ENCODE peak calls at places on chromosome 2, in nine cellular contexts. P is A549, F is stomach, T is breast epithelium, Y is sigmoid colon, A is endothelial cell of umbilical vein, Z is uterus, U is HCT116, J is thyroid gland. H is an unnamed sample.

GRCh38 chr2:25078171-25079049 is 36.5 kb downstream of the EFR3B start:
- DNase-seq in P (peak), F (no peak), T (no peak), Y (peak), A (peak), Z (peak), U (peak), J (peak), H (no peak)

GRCh38 chr2:185942855-185943254 is 204.3 kb downstream of the FSIP2 start:
- DNase-seq in P (no peak), F (no peak), T (no peak), Y (no peak), A (no peak), Z (no peak), U (no peak), J (no peak), H (no peak)

GRCh38 chr2:127080226-127080940 is 26.6 kb downstream of the BIN1 start:
- DNase-seq in P (no peak), F (peak), T (no peak), Y (no peak), A (no peak), Z (no peak), U (no peak), J (no peak), H (peak)

GRCh38 chr2:20429528-20429927 is 17.3 kb upstream of the RHOB start:
- DNase-seq in P (no peak), F (peak), T (no peak), Y (no peak), A (no peak), Z (no peak), U (no peak), J (no peak), H (peak)

GRCh38 chr2:209499071-209499470 is 75.2 kb downstream of the MAP2 start:
- DNase-seq in P (peak), F (no peak), T (no peak), Y (no peak), A (no peak), Z (no peak), U (no peak), J (no peak), H (no peak)

GRCh38 chr2:19504400-19505198 is 146.2 kb upstream of the OSR1 start:
- DNase-seq in P (peak), F (no peak), T (no peak), Y (no peak), A (no peak), Z (no peak), U (no peak), J (no peak), H (no peak)

GRCh38 chr2:10432315-10433181 is 15.6 kb downstream of the ODC1 start:
- DNase-seq in P (no peak), F (peak), T (no peak), Y (no peak), A (peak), Z (no peak), U (no peak), J (peak), H (peak)

GRCh38 chr2:60735496-60736250 is 20.4 kb upstream of the PAPOLG start:
- DNase-seq in P (no peak), F (no peak), T (no peak), Y (no peak), A (no peak), Z (no peak), U (no peak), J (peak), H (peak)

GRCh38 chr2:63344575-63345284 is 243.5 kb downstream of the WDPCP start:
- DNase-seq in P (no peak), F (no peak), T (no peak), Y (no peak), A (no peak), Z (no peak), U (no peak), J (no peak), H (no peak)

GRCh38 chr2:190486037-190486623 is 48.4 kb downstream of the NEMP2 start:
- DNase-seq in P (no peak), F (no peak), T (no peak), Y (no peak), A (no peak), Z (no peak), U (no peak), J (no peak), H (no peak)

GRCh38 chr2:28326873-28327495 is 65.7 kb upstream of the FOSL2 start:
- DNase-seq in P (no peak), F (no peak), T (no peak), Y (peak), A (no peak), Z (no peak), U (no peak), J (no peak), H (no peak)

GRCh38 chr2:7951490-7951889 is 730.4 kb upstream of the ID2 start:
- DNase-seq in P (no peak), F (no peak), T (no peak), Y (no peak), A (no peak), Z (no peak), U (no peak), J (no peak), H (no peak)

GRCh38 chr2:108477062-108477461 is 28.1 kb downstream of the GCC2 start:
- DNase-seq in P (no peak), F (no peak), T (no peak), Y (no peak), A (no peak), Z (no peak), U (no peak), J (no peak), H (no peak)

GRCh38 chr2:139175510-139175909 is 395.3 kb upstream of the NXPH2 start:
- DNase-seq in P (no peak), F (no peak), T (no peak), Y (no peak), A (no peak), Z (no peak), U (no peak), J (no peak), H (no peak)

GRCh38 chr2:230658877-230659652 is 53.6 kb upstream of the CAB39 start:
- DNase-seq in P (no peak), F (no peak), T (no peak), Y (no peak), A (no peak), Z (no peak), U (no peak), J (no peak), H (peak)

GRCh38 chr2:96267159-96267971 is 1.3 kb downstream of the CIAO1 start:
- DNase-seq in P (peak), F (peak), T (no peak), Y (no peak), A (peak), Z (no peak), U (peak), J (peak), H (peak)

GRCh38 chr2:210225461-210225798 is 183 bp upstream of the ACADL start:
- DNase-seq in P (no peak), F (no peak), T (no peak), Y (no peak), A (peak), Z (no peak), U (no peak), J (no peak), H (no peak)

GRCh38 chr2:38712871-38713270 is 38.3 kb downstream of the SRSF7 start:
- DNase-seq in P (no peak), F (no peak), T (no peak), Y (no peak), A (no peak), Z (no peak), U (no peak), J (no peak), H (no peak)

GRCh38 chr2:168583710-168584521 is 127.8 kb downstream of the CERS6 start:
- DNase-seq in P (peak), F (no peak), T (no peak), Y (no peak), A (peak), Z (peak), U (no peak), J (peak), H (peak)

GRCh38 chr2:36562245-36562644 is 35.7 kb downstream of the FEZ2 start:
- DNase-seq in P (peak), F (no peak), T (no peak), Y (no peak), A (peak), Z (no peak), U (no peak), J (no peak), H (no peak)

GRCh38 chr2:172311921-172312345 is 115.5 kb upstream of the ITGA6 start:
- DNase-seq in P (no peak), F (peak), T (no peak), Y (no peak), A (peak), Z (peak), U (no peak), J (peak), H (no peak)

GRCh38 chr2:241540766-241541561 is 17.6 kb upstream of the BOK start:
- DNase-seq in P (peak), F (peak), T (peak), Y (no peak), A (peak), Z (peak), U (peak), J (peak), H (peak)

GRCh38 chr2:220279372-220279771 is 651.9 kb downstream of the SLC4A3 start:
- DNase-seq in P (peak), F (no peak), T (no peak), Y (no peak), A (no peak), Z (no peak), U (peak), J (no peak), H (no peak)

GRCh38 chr2:102839668-102840388 is 78.0 kb downstream of the TMEM182 start:
- DNase-seq in P (peak), F (no peak), T (no peak), Y (no peak), A (peak), Z (no peak), U (peak), J (peak), H (peak)

GRCh38 chr2:74440005-74440377 is 1.7 kb downstream of the RTKN start:
- DNase-seq in P (no peak), F (no peak), T (no peak), Y (peak), A (peak), Z (no peak), U (no peak), J (peak), H (no peak)

GRCh38 chr2:105517814-105518705 is 119.2 kb upstream of the FHL2 start:
- DNase-seq in P (no peak), F (peak), T (peak), Y (peak), A (peak), Z (no peak), U (no peak), J (peak), H (no peak)

GRCh38 chr2:230134496-230135073 is 65.9 kb upstream of the SLC16A14 start:
- DNase-seq in P (peak), F (no peak), T (no peak), Y (no peak), A (peak), Z (no peak), U (no peak), J (no peak), H (no peak)

GRCh38 chr2:219277703-219278654 is 1.2 kb upstream of the DNAJB2 start:
- DNase-seq in P (peak), F (peak), T (peak), Y (peak), A (peak), Z (peak), U (peak), J (peak), H (peak)

GRCh38 chr2:8479298-8479697 is 202.6 kb upstream of the ID2 start:
- DNase-seq in P (no peak), F (peak), T (peak), Y (peak), A (no peak), Z (no peak), U (no peak), J (no peak), H (peak)

GRCh38 chr2:174059178-174059874 is 94.2 kb upstream of the SP3 start:
- DNase-seq in P (peak), F (no peak), T (no peak), Y (no peak), A (peak), Z (no peak), U (no peak), J (no peak), H (peak)

GRCh38 chr2:225173909-225174308 is 131.6 kb upstream of the DOCK10 start:
- DNase-seq in P (no peak), F (no peak), T (no peak), Y (no peak), A (no peak), Z (no peak), U (no peak), J (no peak), H (no peak)

GRCh38 chr2:113157897-113158753 is 15.6 kb upstream of the PSD4 start:
- DNase-seq in P (peak), F (no peak), T (no peak), Y (no peak), A (peak), Z (no peak), U (no peak), J (peak), H (no peak)

GRCh38 chr2:9033385-9034175 is 30.1 kb upstream of the MBOAT2 start:
- DNase-seq in P (no peak), F (no peak), T (no peak), Y (no peak), A (no peak), Z (no peak), U (no peak), J (no peak), H (peak)

GRCh38 chr2:57218206-57218605 is 828.4 kb upstream of the VRK2 start:
- DNase-seq in P (no peak), F (no peak), T (no peak), Y (no peak), A (no peak), Z (no peak), U (no peak), J (no peak), H (no peak)

GRCh38 chr2:144938308-144938709 is 418.4 kb upstream of the ZEB2 start:
- DNase-seq in P (peak), F (no peak), T (no peak), Y (no peak), A (peak), Z (no peak), U (no peak), J (no peak), H (no peak)

GRCh38 chr2:225236769-225237323 is 162.7 kb upstream of the NYAP2 start:
- DNase-seq in P (no peak), F (no peak), T (no peak), Y (no peak), A (no peak), Z (no peak), U (no peak), J (no peak), H (no peak)

GRCh38 chr2:126222316-126222715 is 433.6 kb upstream of the GYPC start:
- DNase-seq in P (no peak), F (no peak), T (no peak), Y (no peak), A (no peak), Z (no peak), U (no peak), J (no peak), H (no peak)

GRCh38 chr2:233409286-233409991 is 55.1 kb downstream of the DGKD start:
- DNase-seq in P (peak), F (peak), T (no peak), Y (no peak), A (peak), Z (no peak), U (no peak), J (no peak), H (peak)

GRCh38 chr2:197310271-197310939 is at the start of gene ANKRD44:
- DNase-seq in P (peak), F (peak), T (peak), Y (peak), A (peak), Z (peak), U (peak), J (peak), H (peak)
- TF ChIP-seq POLR2A in P (peak), F (no peak), T (no peak), Y (peak), A (no peak), Z (peak), U (no peak), J (no peak), H (no peak)

GRCh38 chr2:101124684-101125366 is 26.4 kb downstream of the TBC1D8 start:
- DNase-seq in P (peak), F (peak), T (peak), Y (peak), A (peak), Z (peak), U (peak), J (peak), H (no peak)
- TF ChIP-seq POLR2A in P (no peak), F (no peak), T (no peak), Y (no peak), A (peak), Z (no peak), U (no peak), J (no peak), H (no peak)

DNA sequence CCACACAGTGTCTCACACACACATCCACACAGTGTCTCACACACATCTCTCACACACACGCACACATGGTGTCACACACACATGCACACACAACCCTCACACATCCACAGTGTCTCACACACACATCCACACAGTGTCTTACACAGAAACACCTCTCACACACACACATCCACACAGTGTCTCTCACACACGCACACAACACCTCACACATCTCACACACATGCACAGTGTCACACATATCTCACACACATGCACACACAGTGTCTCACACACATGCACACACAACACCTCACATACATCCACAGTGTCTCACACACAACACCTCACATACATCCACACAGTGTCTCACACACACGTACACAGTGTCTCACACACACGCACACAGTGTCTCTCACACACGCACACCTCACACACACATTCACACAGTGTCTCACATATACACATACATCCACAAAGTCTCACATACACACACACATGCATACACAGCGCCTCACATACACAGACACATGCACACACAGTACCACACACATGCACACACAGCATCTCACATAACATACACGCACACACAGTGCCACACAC is 473.9 kb upstream of the HS6ST1 start:
- DNase-seq in P (no peak), F (no peak), T (no peak), Y (no peak), A (no peak), Z (no peak), U (no peak), J (no peak), H (no peak)
- TF ChIP-seq POLR2A in P (no peak), F (no peak), T (no peak), Y (no peak), A (no peak), Z (no peak), U (no peak), J (no peak), H (no peak)

GRCh38 chr2:53820038-53820437 is 33.2 kb downstream of the ERLEC1 start:
- DNase-seq in P (no peak), F (no peak), T (no peak), Y (no peak), A (no peak), Z (no peak), U (no peak), J (no peak), H (no peak)
- TF ChIP-seq POLR2A in P (no peak), F (no peak), T (no peak), Y (no peak), A (no peak), Z (no peak), U (no peak), J (no peak), H (no peak)

DNA sequence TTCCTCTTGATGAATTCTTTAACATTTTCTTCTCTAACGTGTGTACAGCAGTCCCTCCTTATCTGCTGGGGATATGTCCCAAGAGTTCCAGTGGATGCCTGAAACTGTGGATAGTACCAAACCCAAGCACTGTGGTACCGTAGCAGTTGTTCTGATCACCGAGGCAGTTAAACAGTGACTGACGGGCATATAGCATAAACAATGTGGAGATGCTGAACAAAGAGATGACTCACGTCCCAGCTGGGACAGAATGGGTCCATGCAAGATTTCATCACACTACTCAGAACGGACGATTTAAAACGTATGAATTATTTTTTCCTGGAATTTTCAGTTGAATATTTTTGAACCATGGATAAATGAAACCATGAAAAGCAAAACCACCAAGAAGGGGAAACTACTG is 54.5 kb upstream of the SPAG16 start:
- DNase-seq in P (peak), F (no peak), T (no peak), Y (no peak), A (peak), Z (no peak), U (no peak), J (no peak), H (no peak)
- TF ChIP-seq POLR2A in P (no peak), F (no peak), T (no peak), Y (no peak), A (no peak), Z (no peak), U (no peak), J (no peak), H (no peak)

H was measured in erythroblast.